ENCODE peak calls at places on chromosome 7, in six cellular contexts. R is astrocyte, T is adrenal gland, O is body of pancreas, V is psoas muscle, D is lower lobe of right lung. L is an unnamed sample. For H3K4me1, the result is how much of the 10 kb centered on the place peaks cover.

GRCh38 chr7:112481833-112482669 is 1.3 kb downstream of the LSMEM1 start:
- DNase-seq in T (peak), D (no peak), O (no peak), V (peak), R (peak), L (no peak)

GRCh38 chr7:6489612-6490011 is 41.9 kb upstream of the DAGLB start:
- DNase-seq in D (no peak), O (no peak), T (no peak), R (no peak), V (no peak), L (no peak)

GRCh38 chr7:32890010-32890552 is 1.5 kb downstream of the KBTBD2 start:
- DNase-seq in V (no peak), T (no peak), O (no peak), D (no peak), R (peak), L (no peak)

GRCh38 chr7:128829391-128830166 is 627 bp upstream of the FLNC start:
- DNase-seq in R (peak), V (peak), O (no peak), T (no peak), D (no peak), L (no peak)

GRCh38 chr7:112616295-112616694 is 135.5 kb downstream of the LSMEM1 start:
- DNase-seq in V (no peak), T (no peak), D (no peak), O (no peak), R (no peak), L (no peak)

GRCh38 chr7:24587853-24588252 is 14.6 kb downstream of the PALS2 start:
- DNase-seq in D (no peak), V (peak), T (no peak), R (no peak), O (no peak), L (peak)

GRCh38 chr7:117323585-117323876 is 673 bp upstream of the WNT2 start:
- DNase-seq in R (peak), V (no peak), D (no peak), O (no peak), T (no peak), L (no peak)

GRCh38 chr7:70681111-70681846 is 450.7 kb upstream of the GALNT17 start:
- DNase-seq in O (no peak), R (no peak), T (no peak), D (no peak), V (no peak), L (no peak)

GRCh38 chr7:36760856-36761762 is 36.8 kb upstream of the AOAH start:
- DNase-seq in O (no peak), T (no peak), R (no peak), V (no peak), D (no peak), L (peak)

GRCh38 chr7:100752994-100753393 is 19.6 kb downstream of the ZAN start:
- DNase-seq in V (no peak), T (no peak), O (no peak), D (no peak), R (no peak), L (no peak)

GRCh38 chr7:103343758-103344452 is 662 bp downstream of the DNAJC2 start:
- DNase-seq in T (peak), D (peak), O (peak), V (no peak), R (peak), L (peak)

GRCh38 chr7:29564455-29565185 is 985 bp downstream of the PRR15 start:
- DNase-seq in R (peak), O (peak), D (peak), V (peak), T (peak), L (peak)

GRCh38 chr7:22394739-22395138 is 37.8 kb upstream of the RAPGEF5 start:
- DNase-seq in O (no peak), V (no peak), D (no peak), R (no peak), T (no peak), L (no peak)

GRCh38 chr7:151141281-151141854 is 26.1 kb downstream of the GBX1 start:
- DNase-seq in T (no peak), O (no peak), D (no peak), V (no peak), R (no peak), L (no peak)

GRCh38 chr7:23228412-23228811 is 18.2 kb upstream of the GPNMB start:
- DNase-seq in T (no peak), O (no peak), D (no peak), R (no peak), V (no peak), L (no peak)

GRCh38 chr7:19107392-19108147 is 9.9 kb downstream of the TWIST1 start:
- DNase-seq in D (no peak), V (no peak), O (no peak), T (peak), R (peak), L (no peak)

GRCh38 chr7:49976238-49976637 is 116.8 kb downstream of the ZPBP start:
- DNase-seq in T (no peak), D (no peak), R (no peak), O (no peak), V (no peak), L (no peak)

GRCh38 chr7:28988091-28988490 is 30.0 kb upstream of the TRIL start:
- DNase-seq in R (no peak), D (no peak), O (no peak), T (no peak), V (no peak), L (no peak)

GRCh38 chr7:22582860-22583640 is 83.1 kb upstream of the STEAP1B start:
- DNase-seq in T (no peak), R (peak), O (peak), V (no peak), D (peak), L (peak)

GRCh38 chr7:115561341-115562110 is 469.0 kb downstream of the TFEC start:
- DNase-seq in O (no peak), D (no peak), V (no peak), T (no peak), R (peak), L (no peak)

GRCh38 chr7:106823631-106824030 is 41.5 kb upstream of the PIK3CG start:
- DNase-seq in O (no peak), R (peak), T (no peak), D (no peak), V (no peak), L (no peak)

DNA sequence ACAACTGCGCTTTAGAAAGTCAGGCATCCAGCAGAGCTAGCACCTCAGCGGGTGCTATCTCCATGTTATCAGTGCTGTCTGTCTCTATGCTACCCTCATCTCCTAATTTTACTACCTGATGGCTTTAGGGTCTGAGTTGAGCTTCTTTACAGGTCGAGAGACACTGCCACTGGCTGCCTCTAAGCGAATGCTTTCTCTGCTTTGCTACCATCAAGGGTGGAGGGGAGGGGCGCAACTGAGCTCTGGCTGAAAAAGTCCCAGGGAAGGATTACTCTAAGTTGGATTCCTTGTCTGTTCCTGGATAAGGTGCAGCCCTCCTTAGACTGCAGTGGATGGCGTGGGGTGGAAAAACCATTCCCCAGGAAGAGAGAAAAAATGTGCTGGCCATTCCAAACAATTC is 105.7 kb downstream of the CDK14 start:
- DNase-seq in R (no peak), V (no peak), D (no peak), T (peak), O (no peak), L (no peak)
- H3K4me3 ChIP-seq in R (no peak), V (peak), D (no peak), T (peak), O (no peak), L (no peak)

GRCh38 chr7:137981175-137981574 is 20.7 kb downstream of the CREB3L2 start:
- DNase-seq in V (no peak), D (no peak), R (peak), T (no peak), O (no peak), L (no peak)

GRCh38 chr7:137977173-137977572 is 24.7 kb downstream of the CREB3L2 start:
- DNase-seq in V (no peak), O (no peak), T (no peak), D (no peak), R (peak), L (no peak)

GRCh38 chr7:137976700-137977099 is 25.2 kb downstream of the CREB3L2 start:
- DNase-seq in D (no peak), O (no peak), R (no peak), V (no peak), T (no peak), L (no peak)

GRCh38 chr7:137980308-137980707 is 21.6 kb downstream of the CREB3L2 start:
- DNase-seq in V (no peak), D (no peak), R (no peak), T (no peak), O (no peak), L (no peak)

DNA sequence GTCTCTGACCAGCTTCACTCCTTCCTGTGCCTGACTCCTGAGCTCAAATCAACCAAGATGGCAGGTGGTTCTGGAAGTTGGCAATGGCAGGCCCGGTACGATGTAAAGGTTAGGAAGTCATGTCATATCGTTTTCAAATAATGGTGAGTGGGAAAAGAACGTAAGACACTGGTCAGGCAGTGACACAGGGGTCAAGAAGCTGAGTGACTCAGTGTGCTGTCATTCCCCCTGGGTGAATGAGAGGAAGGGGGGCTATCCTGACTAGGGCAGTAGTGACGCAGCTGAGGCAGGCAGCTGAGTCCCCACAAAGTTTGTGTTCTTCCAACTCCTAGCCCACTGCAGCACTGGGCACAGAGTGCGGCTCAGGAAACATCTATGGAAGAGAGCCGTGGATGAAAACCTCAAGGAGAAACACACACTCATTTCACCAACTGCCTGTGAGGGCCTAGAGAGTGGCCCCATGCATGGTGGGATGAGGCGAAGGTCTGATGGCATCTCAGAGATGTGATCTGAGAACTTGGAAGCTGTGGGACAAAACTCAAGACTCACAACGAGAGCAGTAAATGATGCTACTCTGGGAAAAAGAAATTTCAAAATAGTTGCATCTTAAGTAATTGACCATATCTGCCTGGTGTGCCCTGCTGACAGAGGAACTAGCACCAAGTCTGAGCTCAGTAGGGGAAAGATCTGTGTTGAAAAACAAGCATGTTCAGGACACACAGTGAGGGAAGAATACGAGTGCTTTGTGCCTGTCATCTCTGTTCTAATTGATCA is 23.2 kb downstream of the CREB3L2 start:
- DNase-seq in V (peak), D (no peak), O (no peak), R (peak), T (peak), L (no peak)
- H3K4me1 ChIP-seq in V (under half), D (half or more), O (under half), R (half or more), T (half or more), L (under half)

GRCh38 chr7:44771358-44771757 is 22.7 kb downstream of the ZMIZ2 start:
- DNase-seq in O (no peak), V (no peak), T (no peak), D (no peak), R (no peak), L (no peak)

GRCh38 chr7:44767134-44767911 is 18.7 kb downstream of the ZMIZ2 start:
- DNase-seq in V (no peak), D (no peak), T (no peak), R (no peak), O (peak), L (no peak)

GRCh38 chr7:44767912-44768662 is 19.4 kb downstream of the ZMIZ2 start:
- DNase-seq in V (peak), D (no peak), O (peak), T (no peak), R (no peak), L (peak)

GRCh38 chr7:44768663-44769361 is 20.2 kb downstream of the ZMIZ2 start:
- DNase-seq in V (no peak), D (no peak), O (no peak), T (no peak), R (no peak), L (no peak)

DNA sequence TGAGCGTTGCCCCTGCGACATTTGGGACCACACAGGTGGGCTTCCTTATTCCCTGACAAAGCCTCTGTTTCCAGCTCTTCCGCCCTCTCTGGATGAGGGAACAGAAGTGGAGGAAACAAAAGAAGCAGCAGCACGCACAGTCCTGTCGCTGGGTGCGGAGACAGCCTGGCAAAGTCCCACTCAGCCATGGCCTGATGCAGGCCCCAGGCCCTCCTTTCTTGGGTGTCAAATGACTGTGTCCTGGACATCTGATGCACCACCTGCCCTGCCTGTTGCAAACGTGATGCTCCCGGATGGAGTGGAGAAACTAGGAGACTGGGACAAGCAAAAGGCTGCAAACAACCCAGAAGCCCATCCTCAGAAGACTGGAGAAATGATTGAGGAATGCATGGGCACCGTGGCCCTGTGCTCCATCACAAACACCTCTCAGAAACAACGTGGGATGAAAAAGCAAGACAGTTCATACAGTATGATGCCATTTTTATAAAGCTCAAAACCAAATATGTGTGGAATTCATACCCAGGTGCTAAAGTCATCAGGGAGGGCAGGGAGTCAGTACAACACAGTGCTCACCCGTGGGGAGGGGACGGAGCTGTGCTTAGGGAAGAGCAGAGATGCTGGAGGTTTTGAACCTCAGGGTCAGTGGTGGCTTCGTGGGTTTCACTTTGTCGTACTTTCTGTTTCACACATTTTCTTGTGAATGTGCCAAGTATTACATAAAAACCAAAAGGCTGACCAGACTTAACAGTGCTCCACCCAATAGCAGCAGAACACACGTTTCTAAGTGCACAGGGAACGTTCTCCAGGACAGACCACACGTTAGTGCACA is 20.9 kb downstream of the ZMIZ2 start:
- DNase-seq in T (no peak), R (peak), V (no peak), O (peak), D (no peak), L (peak)
- H3K4me3 ChIP-seq in T (peak), R (no peak), V (no peak), O (no peak), D (no peak), L (no peak)

DNA sequence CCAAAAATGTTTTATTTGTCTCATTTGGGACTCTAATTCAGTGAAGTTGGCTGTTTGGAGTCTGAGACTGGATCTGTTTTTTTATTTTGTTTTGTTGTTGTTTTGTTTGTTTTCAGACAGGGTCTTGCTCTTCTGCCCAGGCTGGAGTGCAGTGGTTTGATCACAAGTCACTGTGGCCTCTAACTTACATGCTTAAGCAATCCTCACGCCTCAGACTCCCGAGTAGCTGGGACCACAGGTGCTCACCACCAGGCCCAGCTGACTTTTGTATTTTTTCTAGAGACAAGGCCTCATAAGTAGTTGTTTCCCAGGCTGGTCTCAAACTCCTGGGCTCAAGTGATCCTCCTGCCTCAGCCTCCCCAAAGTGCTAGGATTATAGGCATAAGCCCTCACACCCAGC is 73.7 kb downstream of the CUX1 start:
- DNase-seq in V (no peak), R (no peak), O (no peak), T (no peak), D (no peak), L (no peak)
- H3K4me1 ChIP-seq in V (under half), R (under half), O (under half), T (under half), D (under half), L (under half)

GRCh38 chr7:2699289-2699620 is 11.3 kb downstream of the AMZ1 start:
- DNase-seq in V (no peak), O (no peak), T (no peak), R (no peak), D (no peak), L (no peak)
- H3K4me3 ChIP-seq in V (no peak), O (no peak), T (no peak), R (no peak), D (no peak), L (no peak)

GRCh38 chr7:988426-988911 is 5.5 kb downstream of the CYP2W1 start:
- DNase-seq in R (no peak), O (no peak), T (peak), V (no peak), D (no peak), L (no peak)
- H3K4me1 ChIP-seq in R (under half), O (under half), T (under half), V (under half), D (under half), L (under half)

GRCh38 chr7:20223356-20223755 is 6.2 kb upstream of the MACC1 start:
- DNase-seq in O (no peak), V (no peak), D (no peak), T (no peak), R (peak), L (no peak)
- H3K4me3 ChIP-seq in O (no peak), V (no peak), D (no peak), T (no peak), R (no peak), L (no peak)

DNA sequence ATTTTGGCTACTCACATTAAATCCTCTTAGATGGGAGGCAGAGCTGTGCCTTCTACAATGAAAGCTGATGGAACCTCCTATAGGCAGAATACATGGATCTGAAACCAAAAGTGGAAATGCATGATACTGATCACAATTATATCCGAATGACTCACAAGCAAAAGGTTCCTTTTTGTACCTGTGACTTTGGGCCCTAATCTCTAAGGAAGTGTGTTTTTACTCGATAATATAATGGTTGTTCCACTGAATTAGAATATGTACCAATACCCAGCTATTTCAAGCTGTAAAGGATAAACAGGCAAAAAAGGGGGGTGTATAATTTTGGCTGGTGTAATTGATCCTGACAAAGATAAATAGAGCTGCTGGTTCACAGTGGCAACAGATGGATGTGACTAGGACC is 17.6 kb upstream of the LAMB1 start:
- DNase-seq in V (no peak), O (no peak), R (no peak), T (no peak), D (no peak), L (peak)
- H3K4me1 ChIP-seq in V (under half), O (under half), R (under half), T (under half), D (under half), L (under half)

DNA sequence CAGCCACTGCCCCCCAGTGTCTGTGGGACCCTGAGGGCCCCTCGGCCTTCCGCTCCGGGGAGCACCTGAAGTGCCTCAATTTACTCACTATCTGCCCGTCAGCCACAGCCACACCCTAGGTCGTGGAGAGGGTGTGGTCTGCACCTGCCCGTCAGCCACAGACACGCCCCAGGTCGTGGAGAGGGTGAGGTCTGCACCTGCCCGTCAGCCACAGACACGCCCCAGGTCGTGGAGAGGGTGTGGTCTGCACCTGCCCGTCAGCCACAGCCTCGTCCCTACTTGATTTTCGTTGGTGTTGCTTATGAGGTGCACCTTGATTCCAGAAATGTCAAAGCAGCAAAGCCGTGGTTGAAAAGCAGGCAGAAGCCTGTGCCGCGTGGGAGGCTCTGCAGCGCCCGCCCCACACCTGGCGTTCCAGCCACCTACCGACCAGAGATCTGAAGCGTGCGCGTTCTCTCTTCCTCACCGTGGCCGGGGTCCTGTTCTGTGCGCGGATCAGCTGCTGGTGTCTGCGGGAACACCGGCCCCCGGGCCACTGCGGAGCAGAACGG is 101.6 kb downstream of the DYNC2I1 start:
- DNase-seq in D (peak), V (no peak), O (peak), T (no peak), R (no peak), L (peak)
- H3K4me3 ChIP-seq in D (peak), V (no peak), O (no peak), T (no peak), R (peak), L (peak)